ENCODE peak calls at places on chromosome 21, in four cellular contexts. One of them, this sample, is unnamed.
A peak's percentile ranks its signal among the peaks of the same experiment; 100 is the strongest.

GRCh38 chr21:32132911-32133310 is 145.9 kb downstream of the MIS18A start:
- DNase-seq in stomach: no peak
- DNase-seq in body of pancreas: no peak
- DNase-seq in heart left ventricle: no peak
- DNase-seq in this sample: no peak

GRCh38 chr21:26795866-26796329 is 49.3 kb downstream of the ADAMTS1 start:
- DNase-seq in stomach: peak; percentile 32
- DNase-seq in body of pancreas: peak; percentile 19
- DNase-seq in heart left ventricle: peak; percentile 81
- DNase-seq in this sample: no peak

GRCh38 chr21:29501451-29501850 is 202.7 kb downstream of the BACH1 start:
- DNase-seq in stomach: no peak
- DNase-seq in body of pancreas: no peak
- DNase-seq in heart left ventricle: no peak
- DNase-seq in this sample: no peak

GRCh38 chr21:29168874-29169273 is 38.4 kb downstream of the MAP3K7CL start:
- DNase-seq in stomach: no peak
- DNase-seq in body of pancreas: no peak
- DNase-seq in heart left ventricle: no peak
- DNase-seq in this sample: no peak

GRCh38 chr21:40901690-40902089 is 54.7 kb upstream of the DSCAM start:
- DNase-seq in stomach: peak; percentile 51
- DNase-seq in body of pancreas: no peak
- DNase-seq in heart left ventricle: peak; percentile 41
- DNase-seq in this sample: no peak

GRCh38 chr21:42346866-42347600 is 3.8 kb downstream of the TFF2 start:
- DNase-seq in stomach: no peak
- DNase-seq in body of pancreas: no peak
- DNase-seq in heart left ventricle: no peak
- DNase-seq in this sample: no peak

GRCh38 chr21:41701749-41702148 is 65.1 kb downstream of the RIPK4 start:
- DNase-seq in stomach: no peak
- DNase-seq in body of pancreas: no peak
- DNase-seq in heart left ventricle: no peak
- DNase-seq in this sample: no peak

GRCh38 chr21:31460985-31461384 is 116.9 kb upstream of the TIAM1 start:
- DNase-seq in stomach: no peak
- DNase-seq in body of pancreas: no peak
- DNase-seq in heart left ventricle: no peak
- DNase-seq in this sample: no peak

GRCh38 chr21:42638266-42638863 is 15.1 kb upstream of the PDE9A start:
- DNase-seq in stomach: no peak
- DNase-seq in body of pancreas: no peak
- DNase-seq in heart left ventricle: no peak
- DNase-seq in this sample: no peak

GRCh38 chr21:29789393-29789792 is 150.4 kb downstream of the GRIK1 start:
- DNase-seq in stomach: no peak
- DNase-seq in body of pancreas: no peak
- DNase-seq in heart left ventricle: no peak
- DNase-seq in this sample: no peak

GRCh38 chr21:41029573-41029972 is 138.4 kb upstream of the BACE2 start:
- DNase-seq in stomach: no peak
- DNase-seq in body of pancreas: no peak
- DNase-seq in heart left ventricle: no peak
- DNase-seq in this sample: no peak

GRCh38 chr21:32364387-32364786 is 28.4 kb downstream of the URB1 start:
- DNase-seq in stomach: peak; percentile 48
- DNase-seq in body of pancreas: no peak
- DNase-seq in heart left ventricle: peak; percentile 49
- DNase-seq in this sample: no peak

GRCh38 chr21:31173881-31174555 is 135.7 kb upstream of the KRTAP19-8 start:
- DNase-seq in stomach: peak; percentile 38
- DNase-seq in body of pancreas: peak; percentile 13
- DNase-seq in heart left ventricle: peak; percentile 25
- DNase-seq in this sample: peak; percentile 58

GRCh38 chr21:25903599-25903998 is 168.8 kb downstream of the GABPA start:
- DNase-seq in stomach: no peak
- DNase-seq in body of pancreas: no peak
- DNase-seq in heart left ventricle: no peak
- DNase-seq in this sample: no peak

GRCh38 chr21:32325706-32326105 is 27.1 kb downstream of the MRAP start:
- DNase-seq in stomach: no peak
- DNase-seq in body of pancreas: no peak
- DNase-seq in heart left ventricle: no peak
- DNase-seq in this sample: no peak

GRCh38 chr21:28884976-28885852 is 107.5 kb downstream of the LTN1 start:
- DNase-seq in stomach: peak; percentile 82
- DNase-seq in body of pancreas: peak; percentile 90
- DNase-seq in heart left ventricle: peak; percentile 88
- DNase-seq in this sample: peak; percentile 82

GRCh38 chr21:36097427-36098230 is 27.8 kb downstream of the CBR1 start:
- DNase-seq in stomach: no peak
- DNase-seq in body of pancreas: no peak
- DNase-seq in heart left ventricle: no peak
- DNase-seq in this sample: no peak
- H3K4me1 ChIP-seq in stomach: no peaks in the 10 kb centered on the region
- H3K4me1 ChIP-seq in body of pancreas: no peaks in the 10 kb centered on the region
- H3K4me1 ChIP-seq in heart left ventricle: no peaks in the 10 kb centered on the region
- H3K4me1 ChIP-seq in this sample: no peaks in the 10 kb centered on the region

DNA sequence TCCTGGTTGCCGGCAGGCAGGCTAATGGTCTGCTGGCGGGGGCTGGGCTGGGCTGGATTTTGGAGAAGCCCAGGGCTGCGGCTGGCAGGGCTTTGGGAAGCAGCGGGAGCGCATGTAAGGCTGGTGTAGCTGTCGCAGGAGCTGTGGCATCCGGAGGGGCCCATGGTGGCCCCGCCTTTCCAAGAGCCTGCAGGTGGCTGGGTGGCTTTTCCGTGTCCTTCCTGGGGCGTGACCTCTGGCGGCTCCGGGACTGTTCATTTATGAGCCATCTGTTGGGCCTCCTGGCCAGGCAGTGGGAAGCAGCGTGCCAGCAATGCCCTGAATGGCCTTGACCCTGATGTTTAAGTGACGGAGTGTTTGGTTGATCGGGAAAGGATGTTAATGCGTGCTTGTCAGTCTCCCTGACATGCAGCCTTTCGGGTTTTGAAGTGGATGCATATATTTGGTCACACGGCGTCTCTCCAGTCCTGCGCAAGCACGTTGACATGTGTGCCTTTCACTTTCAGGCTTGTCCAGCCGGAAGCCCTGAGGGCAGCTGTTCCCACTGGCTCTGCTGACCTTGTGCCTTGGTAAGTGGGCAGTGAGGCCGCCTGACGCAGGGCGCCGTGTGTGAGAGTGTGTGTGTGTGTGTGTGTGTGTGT is 38.5 kb downstream of the AGPAT3 start:
- DNase-seq in stomach: peak; percentile 76
- DNase-seq in body of pancreas: no peak
- DNase-seq in heart left ventricle: peak; percentile 56
- DNase-seq in this sample: peak; percentile 90
- H3K27ac ChIP-seq in stomach: peak overlapping the region; percentile 67
- H3K27ac ChIP-seq in body of pancreas: peak overlapping the region; percentile 31
- H3K27ac ChIP-seq in heart left ventricle: peak overlapping the region; percentile 81
- H3K27ac ChIP-seq in this sample: peak overlapping the region; percentile 82

DNA sequence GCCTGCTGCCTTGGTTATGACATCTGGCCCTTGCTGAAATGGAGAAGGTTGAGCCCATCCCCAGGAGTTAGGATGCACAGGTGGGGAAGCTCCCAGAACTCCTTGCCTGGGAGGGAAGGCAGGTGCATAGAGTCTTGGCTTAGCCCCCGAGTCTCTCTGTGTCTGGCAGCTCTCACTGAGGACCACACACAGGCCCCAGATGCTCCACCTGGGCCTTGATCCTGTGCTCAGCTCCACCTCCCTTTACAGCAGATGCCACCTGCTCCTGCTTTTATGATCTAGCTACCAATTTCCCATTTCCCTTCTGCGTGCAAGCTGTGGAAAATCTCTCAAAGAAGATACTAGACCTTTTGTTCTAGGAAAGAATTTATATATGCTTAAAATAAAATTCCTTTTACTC is 28.8 kb upstream of the KCNJ6 start:
- DNase-seq in stomach: no peak
- DNase-seq in body of pancreas: no peak
- DNase-seq in heart left ventricle: no peak
- DNase-seq in this sample: no peak
- TF ChIP-seq POLR2A in stomach: no peak
- TF ChIP-seq POLR2A in body of pancreas: no peak
- TF ChIP-seq POLR2A in heart left ventricle: no peak
- TF ChIP-seq POLR2A in this sample: no peak

DNA sequence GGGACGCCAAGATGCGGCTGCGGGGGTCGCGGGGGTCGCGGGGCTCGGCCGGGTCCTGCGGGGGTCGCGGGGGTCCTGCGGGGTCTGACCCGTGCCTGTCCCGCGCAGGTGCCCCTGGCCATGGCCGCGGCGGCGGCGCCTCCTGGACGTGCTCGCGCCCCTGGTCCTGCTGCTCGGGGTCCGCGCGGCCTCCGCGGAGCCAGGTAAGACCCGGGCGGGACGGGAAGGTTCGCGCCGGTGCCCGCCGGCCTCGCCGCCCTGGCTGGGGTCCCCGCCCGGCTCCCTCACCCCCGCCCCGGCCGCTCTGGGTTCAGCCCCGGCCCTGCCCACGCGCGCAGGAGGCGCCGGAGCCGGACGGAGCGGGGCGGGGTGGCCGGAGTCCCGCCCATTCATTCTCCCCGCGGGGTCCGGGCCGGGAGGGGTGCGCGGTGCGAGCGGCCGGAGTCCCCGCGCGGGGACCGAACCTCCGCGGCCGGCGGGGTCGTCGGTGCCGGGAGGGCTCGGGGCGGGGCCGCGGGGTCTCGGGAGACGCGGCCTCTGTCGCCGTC is 380 bp downstream of the COL18A1 start:
- DNase-seq in stomach: no peak
- DNase-seq in body of pancreas: peak; percentile 41
- DNase-seq in heart left ventricle: peak; percentile 77
- DNase-seq in this sample: no peak
- H3K4me1 ChIP-seq in stomach: peaks cover 32% of the 10 kb centered on the region
- H3K4me1 ChIP-seq in body of pancreas: peaks cover 60% of the 10 kb centered on the region
- H3K4me1 ChIP-seq in heart left ventricle: peaks cover 54% of the 10 kb centered on the region
- H3K4me1 ChIP-seq in this sample: peaks cover 28% of the 10 kb centered on the region

GRCh38 chr21:33588485-33589335 is at the start of gene DONSON:
- DNase-seq in stomach: peak; percentile 89
- DNase-seq in body of pancreas: peak; percentile 88
- DNase-seq in heart left ventricle: peak; percentile 92
- DNase-seq in this sample: peak; percentile 99

GRCh38 chr21:33584455-33584854 is 4.0 kb downstream of the DONSON start:
- DNase-seq in stomach: no peak
- DNase-seq in body of pancreas: no peak
- DNase-seq in heart left ventricle: no peak
- DNase-seq in this sample: no peak

GRCh38 chr21:33586927-33587326 is 1.6 kb downstream of the DONSON start:
- DNase-seq in stomach: no peak
- DNase-seq in body of pancreas: no peak
- DNase-seq in heart left ventricle: no peak
- DNase-seq in this sample: no peak

GRCh38 chr21:33587792-33588484 is 546 bp downstream of the DONSON start:
- DNase-seq in stomach: peak; percentile 34
- DNase-seq in body of pancreas: peak; percentile 50
- DNase-seq in heart left ventricle: peak; percentile 50
- DNase-seq in this sample: peak; percentile 22
- H3K27ac ChIP-seq in stomach: peak overlapping the region; percentile 90
- H3K27ac ChIP-seq in body of pancreas: peak overlapping the region; percentile 86
- H3K27ac ChIP-seq in heart left ventricle: peak overlapping the region; percentile 86
- H3K27ac ChIP-seq in this sample: peak overlapping the region; percentile 91

GRCh38 chr21:46097826-46098286 is at the start of gene COL6A2:
- DNase-seq in stomach: peak; percentile 45
- DNase-seq in body of pancreas: peak; percentile 51
- DNase-seq in heart left ventricle: peak; percentile 76
- DNase-seq in this sample: peak; percentile 92
- TF ChIP-seq POLR2A in stomach: no peak
- TF ChIP-seq POLR2A in body of pancreas: no peak
- TF ChIP-seq POLR2A in heart left ventricle: no peak
- TF ChIP-seq POLR2A in this sample: no peak

This sample was measured in upper lobe of left lung.